ENCODE peak calls at places on chromosomes 7 and 10, in seven cellular contexts. A is fibroblast of villous mesenchyme, S is BE2C, N is MCF 10A, C is mesothelial cell of epicardium, Z is mammary epithelial cell, W is osteocyte. J is an unnamed sample.

GRCh38 chr10:126903646-126904360 is 1.4 kb upstream of the DOCK1 start:
- DNase-seq in A (no peak), S (no peak), N (no peak), C (no peak), Z (no peak), W (no peak), J (no peak)

GRCh38 chr10:95253007-95253406 is 37.8 kb downstream of the PDLIM1 start:
- DNase-seq in A (no peak), S (no peak), N (no peak), C (no peak), Z (no peak), W (no peak), J (no peak)

GRCh38 chr10:15856328-15857000 is 3.8 kb downstream of the MINDY3 start:
- DNase-seq in A (peak; percentile 77), S (no peak), N (no peak), C (no peak), Z (no peak), W (no peak), J (no peak)

GRCh38 chr7:5218564-5219360 is 28.7 kb downstream of the WIPI2 start:
- DNase-seq in A (no peak), S (no peak), N (no peak), C (no peak), Z (no peak), W (no peak), J (no peak)

GRCh38 chr10:26855186-26855585 is 5.6 kb downstream of the ABI1 start:
- DNase-seq in A (peak; percentile 52), S (no peak), N (peak; percentile 18), C (no peak), Z (peak; percentile 53), W (no peak), J (no peak)

GRCh38 chr10:67785098-67785497 is 52.9 kb downstream of the DNAJC12 start:
- DNase-seq in A (no peak), S (no peak), N (no peak), C (no peak), Z (no peak), W (no peak), J (no peak)

GRCh38 chr7:52168085-52168484 is 851.5 kb upstream of the COBL start:
- DNase-seq in A (no peak), S (peak; percentile 20), N (peak; percentile 27), C (no peak), Z (no peak), W (no peak), J (peak; percentile 31)

GRCh38 chr10:131656009-131656408 is 244.8 kb upstream of the PPP2R2D start:
- DNase-seq in A (no peak), S (no peak), N (peak; percentile 56), C (no peak), Z (no peak), W (no peak), J (no peak)

GRCh38 chr7:112143567-112143966 is 62.6 kb downstream of the DOCK4 start:
- DNase-seq in A (peak; percentile 39), S (no peak), N (no peak), C (no peak), Z (no peak), W (no peak), J (no peak)

GRCh38 chr10:46552526-46553237 is 3.8 kb downstream of the GPRIN2 start:
- DNase-seq in A (no peak), S (no peak), N (no peak), C (no peak), Z (no peak), W (peak; percentile 86), J (no peak)

GRCh38 chr10:31977440-31978157 is 49.0 kb upstream of the ARHGAP12 start:
- DNase-seq in A (peak; percentile 30), S (no peak), N (peak; percentile 24), C (no peak), Z (peak; percentile 75), W (no peak), J (no peak)

GRCh38 chr10:47253651-47254375 is 46.2 kb upstream of the GDF10 start:
- DNase-seq in A (no peak), S (peak; percentile 50), N (peak; percentile 36), C (no peak), Z (no peak), W (peak; percentile 80), J (no peak)

GRCh38 chr7:158018061-158018796 is 569.4 kb downstream of the PTPRN2 start:
- DNase-seq in A (no peak), S (no peak), N (no peak), C (no peak), Z (no peak), W (no peak), J (no peak)

GRCh38 chr10:74988787-74989574 is 122.5 kb upstream of the SAMD8 start:
- DNase-seq in A (no peak), S (no peak), N (no peak), C (no peak), Z (no peak), W (no peak), J (no peak)

GRCh38 chr10:11424456-11425287 is 186.8 kb downstream of the USP6NL start:
- DNase-seq in A (peak; percentile 56), S (peak; percentile 56), N (peak; percentile 57), C (peak; percentile 48), Z (peak; percentile 9), W (no peak), J (peak; percentile 75)

DNA sequence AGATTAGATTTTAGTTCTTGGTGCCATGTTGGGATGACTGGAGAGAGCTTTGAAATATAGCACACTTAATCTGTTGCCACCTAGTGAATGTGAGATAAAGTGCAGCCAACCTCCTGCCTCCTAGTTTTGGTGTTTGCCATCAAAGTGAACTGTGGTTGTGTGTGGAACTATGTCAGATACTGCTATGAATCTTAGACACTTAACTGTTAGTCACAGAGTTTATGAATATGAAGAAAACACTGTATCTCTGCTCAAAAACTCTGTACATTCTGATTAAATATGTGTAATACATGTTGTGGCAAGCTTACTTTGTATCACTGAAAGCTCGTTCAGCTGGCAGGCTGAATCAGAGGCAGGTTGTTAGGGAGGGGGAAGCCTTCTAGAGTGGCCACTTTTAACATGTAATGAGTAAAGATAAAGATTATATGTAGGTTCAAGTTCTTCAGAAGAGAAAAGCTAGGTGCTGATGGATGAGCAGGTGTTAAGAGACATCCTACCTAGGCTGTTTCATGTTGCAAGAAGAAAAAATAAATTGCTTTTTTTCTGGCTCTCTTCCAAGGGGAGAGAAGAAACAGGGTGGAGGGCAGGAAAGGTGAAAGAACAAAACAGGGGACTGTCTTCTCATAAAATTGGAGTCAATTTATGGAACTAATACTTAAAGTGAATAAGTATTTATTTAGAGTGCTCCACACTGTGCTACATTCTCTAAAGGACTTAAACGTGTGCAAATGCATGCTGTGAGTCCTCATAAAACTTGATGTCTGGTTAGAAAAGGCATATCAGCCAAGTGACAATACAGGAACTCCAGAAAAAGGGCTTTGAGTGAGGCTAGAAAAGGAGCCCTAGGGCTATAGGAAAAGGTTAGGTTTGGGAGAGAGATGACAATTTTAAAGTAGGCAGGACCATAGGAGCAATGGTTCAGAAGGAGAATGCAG is 14.1 kb upstream of the LAMB1 start:
- DNase-seq in A (peak; percentile 69), S (no peak), N (peak; percentile 65), C (no peak), Z (peak; percentile 90), W (no peak), J (no peak)
- TF ChIP-seq CTCF in A (peak; percentile 48), S (peak; percentile 60), N (peak; percentile 40), C (no peak), Z (peak; percentile 71), W (peak; percentile 59), J (peak; percentile 28)

GRCh38 chr7:151611041-151611440 is 91.3 kb upstream of the RHEB start:
- DNase-seq in A (no peak), S (no peak), N (no peak), C (no peak), Z (no peak), W (no peak), J (no peak)

GRCh38 chr7:151611878-151612277 is 92.2 kb upstream of the RHEB start:
- DNase-seq in A (no peak), S (no peak), N (no peak), C (no peak), Z (no peak), W (no peak), J (no peak)

GRCh38 chr7:151603951-151604350 is 84.3 kb upstream of the RHEB start:
- DNase-seq in A (no peak), S (no peak), N (no peak), C (no peak), Z (no peak), W (no peak), J (no peak)

GRCh38 chr7:151607464-151607867 is 87.8 kb upstream of the RHEB start:
- DNase-seq in A (peak; percentile 26), S (no peak), N (peak; percentile 64), C (no peak), Z (peak; percentile 64), W (no peak), J (no peak)

GRCh38 chr7:151608031-151608551 is 88.4 kb upstream of the RHEB start:
- DNase-seq in A (no peak), S (peak; percentile 36), N (peak; percentile 65), C (no peak), Z (peak; percentile 73), W (no peak), J (no peak)
- TF ChIP-seq CTCF in A (no peak), S (peak; percentile 32), N (no peak), C (no peak), Z (peak; percentile 8), W (no peak), J (no peak)

DNA sequence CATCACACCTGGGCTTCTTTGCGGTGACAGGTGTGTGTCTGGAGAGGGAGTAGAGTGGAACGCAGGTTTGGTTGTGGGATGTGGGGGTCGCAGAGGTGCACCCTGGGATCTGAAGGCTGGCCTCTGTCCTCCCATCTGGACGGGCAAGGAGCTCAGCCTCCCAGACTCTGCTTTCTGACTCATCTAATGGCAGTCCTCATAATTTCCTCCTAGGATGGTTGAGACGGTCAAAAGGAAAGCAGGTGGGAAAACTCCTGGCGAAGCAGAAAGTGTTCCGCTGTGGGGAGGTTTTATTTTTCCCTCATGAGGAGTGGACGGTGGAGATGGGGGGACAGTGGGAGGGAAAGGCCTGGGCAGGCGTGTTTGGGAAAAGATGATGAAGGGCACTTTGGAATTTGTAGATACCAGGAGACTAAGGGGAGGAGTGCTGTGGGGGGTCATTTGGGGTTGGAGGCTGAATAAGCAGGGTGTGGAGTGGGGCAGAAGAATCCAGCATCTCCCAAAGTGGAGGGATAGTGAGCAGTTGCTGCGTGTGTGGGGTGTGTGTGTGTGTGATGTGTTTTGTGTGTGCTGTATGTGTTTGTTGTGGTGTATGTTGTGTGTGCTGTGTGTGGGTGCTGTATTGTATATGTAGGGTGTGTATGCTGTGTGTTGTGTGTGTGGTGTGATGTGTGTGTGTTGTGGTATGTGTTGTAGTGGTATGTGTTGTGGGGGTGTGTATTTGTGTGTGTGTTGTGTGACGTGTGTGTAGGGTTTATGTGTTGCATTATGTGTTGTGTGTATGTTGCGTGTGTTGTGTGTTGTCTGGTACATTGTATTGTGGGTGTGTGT is 97.2 kb upstream of the PODXL start:
- DNase-seq in A (peak; percentile 20), S (no peak), N (no peak), C (no peak), Z (no peak), W (no peak), J (no peak)
- TF ChIP-seq CTCF in A (no peak), S (no peak), N (no peak), C (no peak), Z (no peak), W (no peak), J (no peak)

GRCh38 chr10:76436367-76436766 is 1004.9 kb downstream of the LRMDA start:
- DNase-seq in A (peak; percentile 25), S (no peak), N (no peak), C (no peak), Z (no peak), W (no peak), J (no peak)

GRCh38 chr10:76437011-76437410 is 1005.6 kb downstream of the LRMDA start:
- DNase-seq in A (peak; percentile 90), S (no peak), N (no peak), C (no peak), Z (no peak), W (no peak), J (no peak)

GRCh38 chr10:76444034-76444800 is 1012.8 kb downstream of the LRMDA start:
- DNase-seq in A (peak; percentile 45), S (no peak), N (no peak), C (no peak), Z (no peak), W (no peak), J (no peak)

GRCh38 chr10:76442113-76442512 is 1010.7 kb downstream of the LRMDA start:
- DNase-seq in A (peak; percentile 14), S (no peak), N (no peak), C (no peak), Z (no peak), W (no peak), J (no peak)
- TF ChIP-seq CTCF in A (no peak), S (no peak), N (no peak), C (no peak), Z (no peak), W (no peak), J (no peak)